ENCODE peak calls at places on chromosomes 11 and 22, in six cellular contexts. One of them, this sample, is unnamed.
A peak's percentile ranks its signal among the peaks of the same experiment; 100 is the strongest.

GRCh38 chr11:14304601-14305000 is 54.4 kb downstream of the RRAS2 start:
- DNase-seq in HepG2: no peak
- DNase-seq in uterus: no peak
- DNase-seq in Peyer's patch: no peak
- DNase-seq in fibroblast of lung: no peak
- DNase-seq in lung: no peak
- DNase-seq in this sample: no peak

GRCh38 chr11:16909375-16910035 is 104.7 kb downstream of the PLEKHA7 start:
- DNase-seq in fibroblast of lung: no peak
- DNase-seq in lung: no peak
- DNase-seq in Peyer's patch: no peak
- DNase-seq in HepG2: no peak
- DNase-seq in uterus: no peak
- DNase-seq in this sample: no peak

GRCh38 chr11:32109138-32109537 is 18.3 kb downstream of the RCN1 start:
- DNase-seq in fibroblast of lung: peak; percentile 85
- DNase-seq in Peyer's patch: no peak
- DNase-seq in lung: no peak
- DNase-seq in uterus: no peak
- DNase-seq in HepG2: no peak
- DNase-seq in this sample: no peak

GRCh38 chr22:49191506-49191980 is 636.1 kb downstream of the BRD1 start:
- DNase-seq in HepG2: no peak
- DNase-seq in Peyer's patch: peak; percentile 21
- DNase-seq in fibroblast of lung: no peak
- DNase-seq in uterus: no peak
- DNase-seq in lung: no peak
- DNase-seq in this sample: no peak

GRCh38 chr11:128890543-128891409 is at the start of gene KCNJ5:
- DNase-seq in uterus: no peak
- DNase-seq in lung: no peak
- DNase-seq in Peyer's patch: peak; percentile 65
- DNase-seq in fibroblast of lung: no peak
- DNase-seq in HepG2: no peak
- DNase-seq in this sample: no peak

GRCh38 chr11:117026593-117027330 is 71.5 kb downstream of the SIK3 start:
- DNase-seq in lung: no peak
- DNase-seq in HepG2: no peak
- DNase-seq in Peyer's patch: no peak
- DNase-seq in uterus: no peak
- DNase-seq in fibroblast of lung: peak; percentile 90
- DNase-seq in this sample: no peak

GRCh38 chr11:12220305-12220704 is 109.9 kb downstream of the MICAL2 start:
- DNase-seq in HepG2: no peak
- DNase-seq in fibroblast of lung: no peak
- DNase-seq in uterus: peak; percentile 78
- DNase-seq in Peyer's patch: no peak
- DNase-seq in lung: no peak
- DNase-seq in this sample: no peak

GRCh38 chr11:386483-386882 is 7.5 kb upstream of the PKP3 start:
- DNase-seq in Peyer's patch: no peak
- DNase-seq in fibroblast of lung: no peak
- DNase-seq in HepG2: no peak
- DNase-seq in lung: no peak
- DNase-seq in uterus: no peak
- DNase-seq in this sample: no peak

GRCh38 chr22:22156716-22157499 is 87.7 kb upstream of the VPREB1 start:
- DNase-seq in fibroblast of lung: peak; percentile 73
- DNase-seq in Peyer's patch: no peak
- DNase-seq in HepG2: peak; percentile 70
- DNase-seq in lung: peak; percentile 65
- DNase-seq in uterus: no peak
- DNase-seq in this sample: no peak

GRCh38 chr11:18790820-18791174 is 801 bp downstream of the PTPN5 start:
- DNase-seq in uterus: no peak
- DNase-seq in fibroblast of lung: no peak
- DNase-seq in lung: no peak
- DNase-seq in HepG2: no peak
- DNase-seq in Peyer's patch: no peak
- DNase-seq in this sample: no peak

GRCh38 chr11:129385801-129386200 is 10.2 kb downstream of the BARX2 start:
- DNase-seq in lung: no peak
- DNase-seq in fibroblast of lung: no peak
- DNase-seq in HepG2: no peak
- DNase-seq in uterus: no peak
- DNase-seq in Peyer's patch: no peak
- DNase-seq in this sample: no peak

GRCh38 chr11:4167758-4168157 is 73.2 kb downstream of the RRM1 start:
- DNase-seq in Peyer's patch: no peak
- DNase-seq in HepG2: no peak
- DNase-seq in fibroblast of lung: no peak
- DNase-seq in uterus: no peak
- DNase-seq in lung: no peak
- DNase-seq in this sample: no peak

GRCh38 chr11:77819921-77820564 is 479 bp downstream of the RSF1 start:
- DNase-seq in lung: peak; percentile 44
- DNase-seq in HepG2: peak; percentile 9
- DNase-seq in uterus: peak; percentile 51
- DNase-seq in fibroblast of lung: peak; percentile 26
- DNase-seq in Peyer's patch: peak; percentile 63
- DNase-seq in this sample: peak; percentile 76

GRCh38 chr11:94766656-94767291 is 1.4 kb upstream of the AMOTL1 start:
- DNase-seq in uterus: peak; percentile 37
- DNase-seq in Peyer's patch: no peak
- DNase-seq in fibroblast of lung: no peak
- DNase-seq in lung: no peak
- DNase-seq in HepG2: no peak
- DNase-seq in this sample: no peak

GRCh38 chr22:25493794-25494193 is 70.7 kb upstream of the GRK3 start:
- DNase-seq in lung: no peak
- DNase-seq in fibroblast of lung: no peak
- DNase-seq in HepG2: no peak
- DNase-seq in uterus: no peak
- DNase-seq in Peyer's patch: no peak
- DNase-seq in this sample: no peak

GRCh38 chr11:68538025-68538424 is 77.5 kb downstream of the PPP6R3 start:
- DNase-seq in uterus: no peak
- DNase-seq in lung: no peak
- DNase-seq in Peyer's patch: no peak
- DNase-seq in HepG2: no peak
- DNase-seq in fibroblast of lung: no peak
- DNase-seq in this sample: no peak

GRCh38 chr11:15199693-15200092 is 85.0 kb downstream of the INSC start:
- DNase-seq in lung: no peak
- DNase-seq in HepG2: no peak
- DNase-seq in Peyer's patch: no peak
- DNase-seq in uterus: no peak
- DNase-seq in fibroblast of lung: no peak
- DNase-seq in this sample: no peak

GRCh38 chr11:64347171-64347867 is 7.3 kb downstream of the CCDC88B start:
- DNase-seq in Peyer's patch: no peak
- DNase-seq in fibroblast of lung: no peak
- DNase-seq in HepG2: no peak
- DNase-seq in lung: no peak
- DNase-seq in uterus: no peak
- DNase-seq in this sample: no peak

GRCh38 chr11:10349806-10350205 is 44.9 kb downstream of the ADM start:
- DNase-seq in uterus: no peak
- DNase-seq in HepG2: no peak
- DNase-seq in Peyer's patch: no peak
- DNase-seq in fibroblast of lung: no peak
- DNase-seq in lung: no peak
- DNase-seq in this sample: no peak

GRCh38 chr11:9697766-9698165 is 33.9 kb downstream of the SWAP70 start:
- DNase-seq in Peyer's patch: no peak
- DNase-seq in lung: no peak
- DNase-seq in uterus: no peak
- DNase-seq in HepG2: no peak
- DNase-seq in fibroblast of lung: no peak
- DNase-seq in this sample: no peak

GRCh38 chr11:129375731-129376657 is at the start of gene BARX2:
- DNase-seq in HepG2: peak; percentile 33
- DNase-seq in uterus: no peak
- DNase-seq in lung: peak; percentile 55
- DNase-seq in fibroblast of lung: peak; percentile 71
- DNase-seq in Peyer's patch: peak; percentile 87
- DNase-seq in this sample: no peak

GRCh38 chr22:20014526-20015186 is 2.0 kb downstream of the ARVCF start:
- DNase-seq in fibroblast of lung: no peak
- DNase-seq in HepG2: no peak
- DNase-seq in Peyer's patch: peak; percentile 61
- DNase-seq in lung: no peak
- DNase-seq in uterus: no peak
- DNase-seq in this sample: no peak

GRCh38 chr11:59173080-59173963 is 1.4 kb downstream of the DTX4 start:
- DNase-seq in uterus: peak; percentile 38
- DNase-seq in Peyer's patch: peak; percentile 70
- DNase-seq in lung: no peak
- DNase-seq in fibroblast of lung: no peak
- DNase-seq in HepG2: peak; percentile 13
- DNase-seq in this sample: no peak

GRCh38 chr22:48708558-48709245 is 1119.0 kb downstream of the BRD1 start:
- DNase-seq in Peyer's patch: peak; percentile 18
- DNase-seq in HepG2: no peak
- DNase-seq in uterus: no peak
- DNase-seq in fibroblast of lung: no peak
- DNase-seq in lung: no peak
- DNase-seq in this sample: no peak

GRCh38 chr22:29830585-29830984 is 7.5 kb downstream of the ASCC2 start:
- DNase-seq in Peyer's patch: no peak
- DNase-seq in lung: no peak
- DNase-seq in uterus: no peak
- DNase-seq in HepG2: no peak
- DNase-seq in fibroblast of lung: no peak
- DNase-seq in this sample: no peak

GRCh38 chr11:36300651-36301050 is 4.6 kb downstream of the PRR5L start:
- DNase-seq in HepG2: no peak
- DNase-seq in lung: no peak
- DNase-seq in fibroblast of lung: peak; percentile 89
- DNase-seq in uterus: peak; percentile 28
- DNase-seq in Peyer's patch: peak; percentile 80
- DNase-seq in this sample: no peak

GRCh38 chr11:64742087-64742939 is 1.6 kb downstream of the RASGRP2 start:
- DNase-seq in lung: no peak
- DNase-seq in Peyer's patch: no peak
- DNase-seq in fibroblast of lung: no peak
- DNase-seq in uterus: peak; percentile 34
- DNase-seq in HepG2: no peak
- DNase-seq in this sample: no peak

GRCh38 chr11:80477178-80477577 is 1036.3 kb upstream of the TENM4 start:
- DNase-seq in HepG2: no peak
- DNase-seq in fibroblast of lung: no peak
- DNase-seq in lung: no peak
- DNase-seq in Peyer's patch: no peak
- DNase-seq in uterus: no peak
- DNase-seq in this sample: no peak

GRCh38 chr22:47736166-47737034 is 974.0 kb downstream of the TBC1D22A start:
- DNase-seq in HepG2: no peak
- DNase-seq in lung: no peak
- DNase-seq in Peyer's patch: no peak
- DNase-seq in fibroblast of lung: no peak
- DNase-seq in uterus: no peak
- DNase-seq in this sample: no peak

GRCh38 chr22:38707346-38707745 is 1.6 kb downstream of the GTPBP1 start:
- DNase-seq in HepG2: peak; percentile 80
- DNase-seq in fibroblast of lung: peak; percentile 22
- DNase-seq in lung: no peak
- DNase-seq in uterus: no peak
- DNase-seq in Peyer's patch: no peak
- DNase-seq in this sample: no peak

GRCh38 chr22:38704568-38705234 is 1.0 kb upstream of the GTPBP1 start:
- DNase-seq in uterus: no peak
- DNase-seq in HepG2: peak; percentile 44
- DNase-seq in lung: no peak
- DNase-seq in fibroblast of lung: no peak
- DNase-seq in Peyer's patch: no peak
- DNase-seq in this sample: no peak

GRCh38 chr22:38706885-38707180 is 1.1 kb downstream of the GTPBP1 start:
- DNase-seq in fibroblast of lung: no peak
- DNase-seq in HepG2: no peak
- DNase-seq in Peyer's patch: no peak
- DNase-seq in lung: no peak
- DNase-seq in uterus: no peak
- DNase-seq in this sample: no peak

GRCh38 chr22:38706101-38706884 is 549 bp downstream of the GTPBP1 start:
- DNase-seq in HepG2: no peak
- DNase-seq in Peyer's patch: peak; percentile 70
- DNase-seq in lung: peak; percentile 57
- DNase-seq in uterus: peak; percentile 41
- DNase-seq in fibroblast of lung: peak; percentile 45
- DNase-seq in this sample: peak; percentile 83

GRCh38 chr22:38705235-38706100 is at the start of gene GTPBP1:
- DNase-seq in HepG2: peak; percentile 100
- DNase-seq in Peyer's patch: peak; percentile 95
- DNase-seq in uterus: peak; percentile 100
- DNase-seq in lung: peak; percentile 99
- DNase-seq in fibroblast of lung: peak; percentile 100
- DNase-seq in this sample: peak; percentile 100
- TF ChIP-seq CTCF in HepG2: peak; percentile 24
- TF ChIP-seq CTCF in Peyer's patch: peak; percentile 33
- TF ChIP-seq CTCF in uterus: peak; percentile 37
- TF ChIP-seq CTCF in lung: no peak
- TF ChIP-seq CTCF in fibroblast of lung: no peak
- TF ChIP-seq CTCF in this sample: no peak

GRCh38 chr11:110430267-110431211 is 791 bp downstream of the FDX1 start:
- DNase-seq in uterus: no peak
- DNase-seq in Peyer's patch: peak; percentile 86
- DNase-seq in fibroblast of lung: peak; percentile 50
- DNase-seq in HepG2: peak; percentile 47
- DNase-seq in lung: peak; percentile 38
- DNase-seq in this sample: peak; percentile 74
- H3K4me3 ChIP-seq in uterus: peak overlapping the region; percentile 70
- H3K4me3 ChIP-seq in Peyer's patch: peak overlapping the region; percentile 94
- H3K4me3 ChIP-seq in fibroblast of lung: peak overlapping the region; percentile 99
- H3K4me3 ChIP-seq in HepG2: peak overlapping the region; percentile 61
- H3K4me3 ChIP-seq in lung: peak overlapping the region; percentile 97
- H3K4me3 ChIP-seq in this sample: peak overlapping the region; percentile 77

DNA sequence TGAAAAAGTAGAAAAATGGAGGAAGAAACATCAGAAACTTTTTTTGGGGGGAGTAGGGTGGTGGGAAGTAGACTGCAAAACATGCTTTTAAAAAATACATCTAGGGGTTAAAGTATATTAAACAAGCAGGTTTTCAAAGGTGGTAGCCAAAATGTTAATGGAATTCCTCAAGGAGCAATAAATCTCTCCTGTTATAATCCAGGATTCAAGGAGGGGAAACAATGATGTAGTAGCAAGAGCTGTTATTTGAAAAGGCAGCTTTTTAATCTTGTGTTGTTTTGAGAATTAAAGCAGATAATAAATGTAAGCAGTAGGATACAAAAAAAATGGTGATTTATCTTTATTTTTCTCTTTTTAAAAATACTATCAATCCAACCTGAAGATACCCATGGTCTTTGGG is 736.5 kb upstream of the CCDC90B start:
- DNase-seq in Peyer's patch: no peak
- DNase-seq in HepG2: no peak
- DNase-seq in lung: no peak
- DNase-seq in uterus: no peak
- DNase-seq in fibroblast of lung: no peak
- DNase-seq in this sample: no peak
- H3K27ac ChIP-seq in Peyer's patch: no peak overlapping the region
- H3K27ac ChIP-seq in HepG2: no peak overlapping the region
- H3K27ac ChIP-seq in lung: no peak overlapping the region
- H3K27ac ChIP-seq in uterus: no peak overlapping the region
- H3K27ac ChIP-seq in fibroblast of lung: no peak overlapping the region
- H3K27ac ChIP-seq in this sample: no peak overlapping the region

GRCh38 chr11:119025099-119025473 is 5.6 kb downstream of the SLC37A4 start:
- DNase-seq in lung: no peak
- DNase-seq in HepG2: no peak
- DNase-seq in fibroblast of lung: no peak
- DNase-seq in uterus: no peak
- DNase-seq in Peyer's patch: no peak
- DNase-seq in this sample: no peak
- TF ChIP-seq CTCF in lung: no peak
- TF ChIP-seq CTCF in HepG2: no peak
- TF ChIP-seq CTCF in fibroblast of lung: no peak
- TF ChIP-seq CTCF in uterus: no peak
- TF ChIP-seq CTCF in Peyer's patch: no peak
- TF ChIP-seq CTCF in this sample: no peak

This sample was measured in coronary artery.